ENCODE peak calls at places on chromosomes 13 and 19, in seven cellular contexts. One of them, this sample, is unnamed.
A peak's percentile ranks its signal among the peaks of the same experiment; 100 is the strongest.

GRCh38 chr13:35771898-35772297 is 295.4 kb upstream of the MAB21L1 start:
- DNase-seq in gastrocnemius medialis: no peak
- DNase-seq in WERI-Rb-1: no peak
- DNase-seq in neural progenitor cell: peak; percentile 39
- DNase-seq in thoracic aorta: no peak
- DNase-seq in tibial artery: no peak
- DNase-seq in CD4-positive, alpha-beta T cell: no peak
- DNase-seq in this sample: no peak

GRCh38 chr13:71864981-71865857 is 1.8 kb downstream of the DACH1 start:
- DNase-seq in WERI-Rb-1: peak; percentile 46
- DNase-seq in gastrocnemius medialis: no peak
- DNase-seq in thoracic aorta: no peak
- DNase-seq in tibial artery: no peak
- DNase-seq in neural progenitor cell: peak; percentile 68
- DNase-seq in CD4-positive, alpha-beta T cell: no peak
- DNase-seq in this sample: peak; percentile 18

GRCh38 chr19:46604781-46605355 is 3.7 kb downstream of the CALM3 start:
- DNase-seq in gastrocnemius medialis: no peak
- DNase-seq in WERI-Rb-1: no peak
- DNase-seq in tibial artery: peak; percentile 55
- DNase-seq in neural progenitor cell: no peak
- DNase-seq in thoracic aorta: no peak
- DNase-seq in CD4-positive, alpha-beta T cell: no peak
- DNase-seq in this sample: no peak

GRCh38 chr19:15922021-15922420 is 12.3 kb downstream of the CYP4F11 start:
- DNase-seq in CD4-positive, alpha-beta T cell: no peak
- DNase-seq in WERI-Rb-1: no peak
- DNase-seq in neural progenitor cell: no peak
- DNase-seq in thoracic aorta: no peak
- DNase-seq in tibial artery: no peak
- DNase-seq in gastrocnemius medialis: no peak
- DNase-seq in this sample: no peak

GRCh38 chr19:50762554-50762953 is 7.7 kb upstream of the GPR32 start:
- DNase-seq in tibial artery: no peak
- DNase-seq in neural progenitor cell: no peak
- DNase-seq in WERI-Rb-1: no peak
- DNase-seq in gastrocnemius medialis: no peak
- DNase-seq in CD4-positive, alpha-beta T cell: no peak
- DNase-seq in thoracic aorta: no peak
- DNase-seq in this sample: no peak

GRCh38 chr13:80217614-80218456 is 123.1 kb downstream of the SPRY2 start:
- DNase-seq in WERI-Rb-1: no peak
- DNase-seq in tibial artery: no peak
- DNase-seq in gastrocnemius medialis: no peak
- DNase-seq in thoracic aorta: no peak
- DNase-seq in CD4-positive, alpha-beta T cell: no peak
- DNase-seq in neural progenitor cell: peak; percentile 74
- DNase-seq in this sample: no peak

GRCh38 chr19:18279516-18280246 is 1.7 kb downstream of the JUND start:
- DNase-seq in neural progenitor cell: peak; percentile 99
- DNase-seq in thoracic aorta: peak; percentile 83
- DNase-seq in WERI-Rb-1: peak; percentile 92
- DNase-seq in tibial artery: peak; percentile 92
- DNase-seq in gastrocnemius medialis: peak; percentile 93
- DNase-seq in CD4-positive, alpha-beta T cell: peak; percentile 93
- DNase-seq in this sample: peak; percentile 94

GRCh38 chr13:60347174-60347573 is 49.8 kb upstream of the TDRD3 start:
- DNase-seq in gastrocnemius medialis: no peak
- DNase-seq in WERI-Rb-1: no peak
- DNase-seq in neural progenitor cell: no peak
- DNase-seq in CD4-positive, alpha-beta T cell: no peak
- DNase-seq in thoracic aorta: no peak
- DNase-seq in tibial artery: no peak
- DNase-seq in this sample: no peak

GRCh38 chr19:56108447-56109195 is 12.5 kb downstream of the ZNF787 start:
- DNase-seq in WERI-Rb-1: no peak
- DNase-seq in tibial artery: no peak
- DNase-seq in gastrocnemius medialis: no peak
- DNase-seq in neural progenitor cell: no peak
- DNase-seq in CD4-positive, alpha-beta T cell: no peak
- DNase-seq in thoracic aorta: no peak
- DNase-seq in this sample: peak; percentile 72

GRCh38 chr19:36686365-36687213 is 823 bp upstream of the ZNF567 start:
- DNase-seq in gastrocnemius medialis: peak; percentile 32
- DNase-seq in thoracic aorta: no peak
- DNase-seq in neural progenitor cell: peak; percentile 19
- DNase-seq in WERI-Rb-1: no peak
- DNase-seq in tibial artery: peak; percentile 20
- DNase-seq in CD4-positive, alpha-beta T cell: no peak
- DNase-seq in this sample: no peak

GRCh38 chr19:16078311-16078758 is 2.0 kb downstream of the TPM4 start:
- DNase-seq in tibial artery: peak; percentile 55
- DNase-seq in WERI-Rb-1: peak; percentile 77
- DNase-seq in thoracic aorta: no peak
- DNase-seq in CD4-positive, alpha-beta T cell: peak; percentile 15
- DNase-seq in gastrocnemius medialis: no peak
- DNase-seq in neural progenitor cell: peak; percentile 61
- DNase-seq in this sample: peak; percentile 69

GRCh38 chr19:29841209-29841558 is 29.4 kb downstream of the CCNE1 start:
- DNase-seq in tibial artery: no peak
- DNase-seq in CD4-positive, alpha-beta T cell: no peak
- DNase-seq in gastrocnemius medialis: no peak
- DNase-seq in neural progenitor cell: no peak
- DNase-seq in thoracic aorta: no peak
- DNase-seq in WERI-Rb-1: no peak
- DNase-seq in this sample: no peak

GRCh38 chr19:16025108-16026101 is 50.9 kb upstream of the TPM4 start:
- DNase-seq in tibial artery: no peak
- DNase-seq in gastrocnemius medialis: no peak
- DNase-seq in WERI-Rb-1: peak; percentile 44
- DNase-seq in thoracic aorta: no peak
- DNase-seq in CD4-positive, alpha-beta T cell: no peak
- DNase-seq in neural progenitor cell: peak; percentile 36
- DNase-seq in this sample: no peak

GRCh38 chr19:36152061-36152885 is at the start of gene COX7A1:
- DNase-seq in tibial artery: peak; percentile 85
- DNase-seq in WERI-Rb-1: no peak
- DNase-seq in thoracic aorta: no peak
- DNase-seq in CD4-positive, alpha-beta T cell: no peak
- DNase-seq in neural progenitor cell: no peak
- DNase-seq in gastrocnemius medialis: peak; percentile 91
- DNase-seq in this sample: peak; percentile 71

GRCh38 chr13:57630661-57631606 is 610 bp upstream of the PCDH17 start:
- DNase-seq in gastrocnemius medialis: no peak
- DNase-seq in thoracic aorta: no peak
- DNase-seq in neural progenitor cell: peak; percentile 37
- DNase-seq in CD4-positive, alpha-beta T cell: no peak
- DNase-seq in tibial artery: no peak
- DNase-seq in WERI-Rb-1: no peak
- DNase-seq in this sample: no peak

GRCh38 chr13:111111376-111111937 is 3.7 kb upstream of the ARHGEF7 start:
- DNase-seq in tibial artery: no peak
- DNase-seq in WERI-Rb-1: no peak
- DNase-seq in neural progenitor cell: no peak
- DNase-seq in CD4-positive, alpha-beta T cell: no peak
- DNase-seq in gastrocnemius medialis: no peak
- DNase-seq in thoracic aorta: no peak
- DNase-seq in this sample: no peak

GRCh38 chr19:29667941-29668340 is 2.7 kb downstream of the PLEKHF1 start:
- DNase-seq in neural progenitor cell: no peak
- DNase-seq in WERI-Rb-1: no peak
- DNase-seq in thoracic aorta: no peak
- DNase-seq in gastrocnemius medialis: peak; percentile 63
- DNase-seq in CD4-positive, alpha-beta T cell: peak; percentile 62
- DNase-seq in tibial artery: no peak
- DNase-seq in this sample: no peak

GRCh38 chr13:67803118-67803517 is 573.0 kb upstream of the PCDH9 start:
- DNase-seq in CD4-positive, alpha-beta T cell: no peak
- DNase-seq in neural progenitor cell: no peak
- DNase-seq in gastrocnemius medialis: no peak
- DNase-seq in tibial artery: no peak
- DNase-seq in thoracic aorta: no peak
- DNase-seq in WERI-Rb-1: no peak
- DNase-seq in this sample: no peak

GRCh38 chr19:57280913-57281425 is 684 bp downstream of the ZNF460 start:
- DNase-seq in gastrocnemius medialis: no peak
- DNase-seq in CD4-positive, alpha-beta T cell: peak; percentile 15
- DNase-seq in WERI-Rb-1: no peak
- DNase-seq in thoracic aorta: no peak
- DNase-seq in neural progenitor cell: no peak
- DNase-seq in tibial artery: no peak
- DNase-seq in this sample: no peak

GRCh38 chr13:32881074-32881791 is 135.0 kb upstream of the KL start:
- DNase-seq in WERI-Rb-1: no peak
- DNase-seq in tibial artery: no peak
- DNase-seq in thoracic aorta: no peak
- DNase-seq in gastrocnemius medialis: no peak
- DNase-seq in CD4-positive, alpha-beta T cell: no peak
- DNase-seq in neural progenitor cell: no peak
- DNase-seq in this sample: peak; percentile 66

GRCh38 chr19:55109527-55110291 is 7.7 kb downstream of the PPP1R12C start:
- DNase-seq in WERI-Rb-1: no peak
- DNase-seq in neural progenitor cell: no peak
- DNase-seq in tibial artery: no peak
- DNase-seq in CD4-positive, alpha-beta T cell: no peak
- DNase-seq in thoracic aorta: no peak
- DNase-seq in gastrocnemius medialis: no peak
- DNase-seq in this sample: peak; percentile 20

GRCh38 chr13:34733720-34734119 is 208.3 kb upstream of the NBEA start:
- DNase-seq in thoracic aorta: no peak
- DNase-seq in gastrocnemius medialis: no peak
- DNase-seq in tibial artery: no peak
- DNase-seq in CD4-positive, alpha-beta T cell: no peak
- DNase-seq in WERI-Rb-1: no peak
- DNase-seq in neural progenitor cell: peak; percentile 42
- DNase-seq in this sample: no peak

GRCh38 chr13:114104626-114105350 is 27.6 kb downstream of the RASA3 start:
- DNase-seq in neural progenitor cell: no peak
- DNase-seq in gastrocnemius medialis: peak; percentile 9
- DNase-seq in CD4-positive, alpha-beta T cell: no peak
- DNase-seq in tibial artery: peak; percentile 16
- DNase-seq in WERI-Rb-1: peak; percentile 12
- DNase-seq in thoracic aorta: no peak
- DNase-seq in this sample: peak; percentile 13

GRCh38 chr13:64553411-64554129 is 2676.6 kb downstream of the PCDH9 start:
- DNase-seq in gastrocnemius medialis: no peak
- DNase-seq in WERI-Rb-1: no peak
- DNase-seq in neural progenitor cell: no peak
- DNase-seq in tibial artery: no peak
- DNase-seq in thoracic aorta: no peak
- DNase-seq in CD4-positive, alpha-beta T cell: no peak
- DNase-seq in this sample: no peak

GRCh38 chr19:42857544-42857867 is 22.0 kb downstream of the PSG1 start:
- DNase-seq in gastrocnemius medialis: no peak
- DNase-seq in WERI-Rb-1: no peak
- DNase-seq in tibial artery: no peak
- DNase-seq in CD4-positive, alpha-beta T cell: no peak
- DNase-seq in thoracic aorta: no peak
- DNase-seq in neural progenitor cell: no peak
- DNase-seq in this sample: no peak
- TF ChIP-seq CTCF in gastrocnemius medialis: no peak
- TF ChIP-seq CTCF in WERI-Rb-1: no peak
- TF ChIP-seq CTCF in tibial artery: no peak
- TF ChIP-seq CTCF in CD4-positive, alpha-beta T cell: no peak
- TF ChIP-seq CTCF in thoracic aorta: no peak
- TF ChIP-seq CTCF in neural progenitor cell: no peak
- TF ChIP-seq CTCF in this sample: no peak

GRCh38 chr19:44822177-44822576 is 13.3 kb downstream of the BCAM start:
- DNase-seq in CD4-positive, alpha-beta T cell: no peak
- DNase-seq in gastrocnemius medialis: no peak
- DNase-seq in tibial artery: no peak
- DNase-seq in thoracic aorta: no peak
- DNase-seq in WERI-Rb-1: no peak
- DNase-seq in neural progenitor cell: no peak
- DNase-seq in this sample: no peak

GRCh38 chr19:44817725-44818469 is 9.0 kb downstream of the BCAM start:
- DNase-seq in tibial artery: no peak
- DNase-seq in thoracic aorta: no peak
- DNase-seq in neural progenitor cell: no peak
- DNase-seq in gastrocnemius medialis: no peak
- DNase-seq in WERI-Rb-1: no peak
- DNase-seq in CD4-positive, alpha-beta T cell: no peak
- DNase-seq in this sample: no peak

GRCh38 chr19:44820648-44821609 is 12.0 kb downstream of the BCAM start:
- DNase-seq in CD4-positive, alpha-beta T cell: no peak
- DNase-seq in neural progenitor cell: no peak
- DNase-seq in gastrocnemius medialis: peak; percentile 25
- DNase-seq in thoracic aorta: peak; percentile 58
- DNase-seq in tibial artery: peak; percentile 74
- DNase-seq in WERI-Rb-1: no peak
- DNase-seq in this sample: peak; percentile 61

GRCh38 chr19:44818470-44818856 is 9.6 kb downstream of the BCAM start:
- DNase-seq in CD4-positive, alpha-beta T cell: no peak
- DNase-seq in neural progenitor cell: no peak
- DNase-seq in gastrocnemius medialis: no peak
- DNase-seq in thoracic aorta: no peak
- DNase-seq in tibial artery: no peak
- DNase-seq in WERI-Rb-1: no peak
- DNase-seq in this sample: no peak

DNA sequence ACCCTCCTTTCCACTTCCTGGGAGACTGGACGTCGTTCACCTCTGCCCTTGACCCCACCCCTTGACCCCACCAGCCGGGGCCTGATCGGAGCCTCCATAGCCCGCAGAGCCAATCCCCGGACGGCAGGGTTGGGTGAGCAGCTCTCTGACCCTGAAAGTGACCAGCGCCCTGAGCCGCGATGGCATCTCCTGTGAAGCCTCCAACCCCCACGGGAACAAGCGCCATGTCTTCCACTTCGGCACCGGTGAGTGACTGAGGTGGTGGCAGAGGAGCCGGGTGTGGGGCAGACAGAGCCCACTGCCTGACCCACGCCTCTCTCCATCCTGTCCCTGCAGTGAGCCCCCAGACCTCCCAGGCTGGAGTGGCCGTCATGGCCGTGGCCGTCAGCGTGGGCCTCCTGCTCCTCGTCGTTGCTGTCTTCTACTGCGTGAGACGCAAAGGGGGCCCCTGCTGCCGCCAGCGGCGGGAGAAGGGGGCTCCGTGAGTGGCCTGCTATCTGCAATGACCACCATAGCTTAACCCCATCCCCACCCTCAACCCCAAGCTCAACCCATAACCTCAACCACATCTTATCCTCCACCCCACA is 10.4 kb downstream of the BCAM start:
- DNase-seq in neural progenitor cell: no peak
- DNase-seq in WERI-Rb-1: no peak
- DNase-seq in tibial artery: no peak
- DNase-seq in gastrocnemius medialis: no peak
- DNase-seq in thoracic aorta: no peak
- DNase-seq in CD4-positive, alpha-beta T cell: no peak
- DNase-seq in this sample: no peak
- H3K27ac ChIP-seq in neural progenitor cell: no peak overlapping the region
- H3K27ac ChIP-seq in WERI-Rb-1: no peak overlapping the region
- H3K27ac ChIP-seq in tibial artery: peak overlapping the region; percentile 89
- H3K27ac ChIP-seq in gastrocnemius medialis: no peak overlapping the region
- H3K27ac ChIP-seq in thoracic aorta: peak overlapping the region; percentile 95
- H3K27ac ChIP-seq in CD4-positive, alpha-beta T cell: no peak overlapping the region
- H3K27ac ChIP-seq in this sample: no peak overlapping the region

GRCh38 chr19:31054430-31054829 is 294.8 kb downstream of the TSHZ3 start:
- DNase-seq in neural progenitor cell: peak; percentile 82
- DNase-seq in WERI-Rb-1: peak; percentile 80
- DNase-seq in thoracic aorta: no peak
- DNase-seq in gastrocnemius medialis: no peak
- DNase-seq in tibial artery: peak; percentile 23
- DNase-seq in CD4-positive, alpha-beta T cell: peak; percentile 10
- DNase-seq in this sample: no peak
- TF ChIP-seq CTCF in neural progenitor cell: peak; percentile 68
- TF ChIP-seq CTCF in WERI-Rb-1: peak; percentile 88
- TF ChIP-seq CTCF in thoracic aorta: no peak
- TF ChIP-seq CTCF in gastrocnemius medialis: no peak
- TF ChIP-seq CTCF in tibial artery: peak; percentile 12
- TF ChIP-seq CTCF in CD4-positive, alpha-beta T cell: no peak
- TF ChIP-seq CTCF in this sample: no peak

GRCh38 chr19:11377756-11378155 is 3.3 kb downstream of the SWSAP1 start:
- DNase-seq in tibial artery: no peak
- DNase-seq in CD4-positive, alpha-beta T cell: no peak
- DNase-seq in thoracic aorta: no peak
- DNase-seq in WERI-Rb-1: no peak
- DNase-seq in gastrocnemius medialis: no peak
- DNase-seq in neural progenitor cell: no peak
- DNase-seq in this sample: no peak
- H3K27ac ChIP-seq in tibial artery: peak overlapping the region; percentile 94
- H3K27ac ChIP-seq in CD4-positive, alpha-beta T cell: no peak overlapping the region
- H3K27ac ChIP-seq in thoracic aorta: peak overlapping the region; percentile 42
- H3K27ac ChIP-seq in WERI-Rb-1: no peak overlapping the region
- H3K27ac ChIP-seq in gastrocnemius medialis: no peak overlapping the region
- H3K27ac ChIP-seq in neural progenitor cell: no peak overlapping the region
- H3K27ac ChIP-seq in this sample: peak overlapping the region; percentile 93